ENCODE peak calls at places on chromosomes 5 and 9, in ten cellular contexts. N, Y, W, X, O, K, S, H, E and F are unnamed samples.

GRCh38 chr5:67494186-67494842 is 297.7 kb upstream of the CD180 start:
- DNase-seq in N (no peak), Y (peak), W (no peak), X (no peak), O (peak), K (no peak), S (no peak), H (no peak), E (no peak), F (peak)

GRCh38 chr9:107078061-107078460 is 205.0 kb upstream of the RAD23B start:
- DNase-seq in N (no peak), Y (no peak), W (no peak), X (no peak), O (no peak), K (no peak), S (no peak), H (no peak), E (no peak), F (no peak)

GRCh38 chr5:80935811-80936385 is 24.3 kb upstream of the RASGRF2 start:
- DNase-seq in N (no peak), Y (no peak), W (peak), X (peak), O (peak), K (no peak), S (no peak), H (no peak), E (no peak), F (no peak)

GRCh38 chr5:10789021-10789420 is 28.0 kb upstream of the DAP start:
- DNase-seq in N (peak), Y (no peak), W (peak), X (no peak), O (no peak), K (peak), S (no peak), H (no peak), E (no peak), F (peak)

GRCh38 chr5:38719916-38720315 is 125.9 kb upstream of the OSMR start:
- DNase-seq in N (peak), Y (no peak), W (peak), X (no peak), O (peak), K (peak), S (no peak), H (no peak), E (peak), F (peak)

GRCh38 chr9:136723362-136723976 is 11.1 kb downstream of the DIPK1B start:
- DNase-seq in N (no peak), Y (no peak), W (no peak), X (no peak), O (no peak), K (no peak), S (no peak), H (no peak), E (no peak), F (no peak)

GRCh38 chr5:171250738-171251137 is 58.3 kb upstream of the TLX3 start:
- DNase-seq in N (no peak), Y (no peak), W (no peak), X (no peak), O (no peak), K (no peak), S (no peak), H (no peak), E (no peak), F (no peak)

GRCh38 chr5:124935060-124935459 is 188.6 kb upstream of the ZNF608 start:
- DNase-seq in N (no peak), Y (no peak), W (no peak), X (no peak), O (no peak), K (no peak), S (peak), H (no peak), E (no peak), F (no peak)

GRCh38 chr9:123339666-123340414 is 16.2 kb upstream of the CRB2 start:
- DNase-seq in N (no peak), Y (no peak), W (peak), X (no peak), O (peak), K (no peak), S (peak), H (no peak), E (no peak), F (no peak)

GRCh38 chr9:114047717-114048116 is 30.4 kb downstream of the AMBP start:
- DNase-seq in N (peak), Y (peak), W (peak), X (peak), O (peak), K (no peak), S (no peak), H (no peak), E (peak), F (peak)

GRCh38 chr5:56323505-56323904 is 90.4 kb upstream of the ANKRD55 start:
- DNase-seq in N (peak), Y (no peak), W (peak), X (no peak), O (peak), K (peak), S (no peak), H (no peak), E (peak), F (peak)

GRCh38 chr9:121527371-121527770 is 27.7 kb upstream of the GGTA1 start:
- DNase-seq in N (no peak), Y (no peak), W (no peak), X (no peak), O (no peak), K (no peak), S (no peak), H (no peak), E (no peak), F (no peak)

GRCh38 chr9:14314929-14315753 is 1.2 kb upstream of the NFIB start:
- DNase-seq in N (peak), Y (peak), W (peak), X (peak), O (peak), K (peak), S (no peak), H (peak), E (peak), F (peak)

GRCh38 chr5:121273818-121274433 is 577.8 kb upstream of the FTMT start:
- DNase-seq in N (peak), Y (no peak), W (peak), X (no peak), O (peak), K (peak), S (no peak), H (no peak), E (peak), F (peak)

GRCh38 chr5:14829396-14829795 is 42.2 kb downstream of the ANKH start:
- DNase-seq in N (no peak), Y (no peak), W (no peak), X (no peak), O (no peak), K (no peak), S (no peak), H (no peak), E (no peak), F (no peak)

GRCh38 chr9:63816742-63817621 is 1468.0 kb downstream of the FOXD4L5 start:
- DNase-seq in N (peak), Y (peak), W (peak), X (peak), O (peak), K (peak), S (peak), H (peak), E (peak), F (peak)

GRCh38 chr9:121945849-121946248 is 147.3 kb downstream of the TTLL11 start:
- DNase-seq in N (peak), Y (no peak), W (peak), X (no peak), O (peak), K (peak), S (no peak), H (no peak), E (no peak), F (peak)

GRCh38 chr5:127004721-127005120 is 25.6 kb downstream of the MARCHF3 start:
- DNase-seq in N (no peak), Y (no peak), W (no peak), X (no peak), O (no peak), K (no peak), S (no peak), H (no peak), E (no peak), F (no peak)

GRCh38 chr9:70553718-70554673 is 139.5 kb upstream of the KLF9 start:
- DNase-seq in N (no peak), Y (peak), W (no peak), X (peak), O (peak), K (peak), S (no peak), H (no peak), E (no peak), F (no peak)

GRCh38 chr5:51345106-51345505 is 38.1 kb upstream of the ISL1 start:
- DNase-seq in N (no peak), Y (no peak), W (peak), X (no peak), O (peak), K (no peak), S (no peak), H (no peak), E (no peak), F (peak)

GRCh38 chr9:109249615-109250014 is 71.2 kb downstream of the EPB41L4B start:
- DNase-seq in N (no peak), Y (no peak), W (no peak), X (peak), O (no peak), K (no peak), S (no peak), H (no peak), E (no peak), F (no peak)

GRCh38 chr5:76230711-76231285 is 147.6 kb downstream of the SV2C start:
- DNase-seq in N (no peak), Y (no peak), W (no peak), X (no peak), O (no peak), K (no peak), S (no peak), H (no peak), E (no peak), F (no peak)

GRCh38 chr5:125823572-125823971 is 599.6 kb upstream of the GRAMD2B start:
- DNase-seq in N (peak), Y (no peak), W (peak), X (no peak), O (peak), K (peak), S (no peak), H (no peak), E (no peak), F (peak)

GRCh38 chr9:21638104-21638503 is 156.0 kb upstream of the IFNE start:
- DNase-seq in N (no peak), Y (no peak), W (no peak), X (peak), O (no peak), K (no peak), S (no peak), H (no peak), E (no peak), F (no peak)

GRCh38 chr5:135821802-135822201 is 12.7 kb upstream of the SLC25A48 start:
- DNase-seq in N (no peak), Y (no peak), W (no peak), X (no peak), O (no peak), K (no peak), S (no peak), H (no peak), E (no peak), F (no peak)

GRCh38 chr5:180799194-180799593 is 3.4 kb downstream of the MGAT1 start:
- DNase-seq in N (no peak), Y (peak), W (peak), X (peak), O (peak), K (no peak), S (no peak), H (no peak), E (peak), F (no peak)

GRCh38 chr5:180802325-180803180 is at the start of gene MGAT1:
- DNase-seq in N (peak), Y (peak), W (peak), X (peak), O (peak), K (peak), S (no peak), H (peak), E (peak), F (peak)

GRCh38 chr5:180798193-180798592 is 4.4 kb downstream of the MGAT1 start:
- DNase-seq in N (no peak), Y (no peak), W (no peak), X (no peak), O (no peak), K (no peak), S (no peak), H (no peak), E (no peak), F (no peak)

GRCh38 chr5:180801596-180802324 is 846 bp downstream of the MGAT1 start:
- DNase-seq in N (no peak), Y (peak), W (no peak), X (no peak), O (no peak), K (no peak), S (no peak), H (no peak), E (no peak), F (no peak)

GRCh38 chr5:180799902-180800801 is 2.5 kb downstream of the MGAT1 start:
- DNase-seq in N (peak), Y (no peak), W (peak), X (no peak), O (peak), K (peak), S (no peak), H (no peak), E (peak), F (peak)
- TF ChIP-seq CTCF in N (peak), Y (no peak), W (peak), X (no peak), O (peak), K (no peak), S (no peak), H (no peak), E (no peak), F (no peak)

DNA sequence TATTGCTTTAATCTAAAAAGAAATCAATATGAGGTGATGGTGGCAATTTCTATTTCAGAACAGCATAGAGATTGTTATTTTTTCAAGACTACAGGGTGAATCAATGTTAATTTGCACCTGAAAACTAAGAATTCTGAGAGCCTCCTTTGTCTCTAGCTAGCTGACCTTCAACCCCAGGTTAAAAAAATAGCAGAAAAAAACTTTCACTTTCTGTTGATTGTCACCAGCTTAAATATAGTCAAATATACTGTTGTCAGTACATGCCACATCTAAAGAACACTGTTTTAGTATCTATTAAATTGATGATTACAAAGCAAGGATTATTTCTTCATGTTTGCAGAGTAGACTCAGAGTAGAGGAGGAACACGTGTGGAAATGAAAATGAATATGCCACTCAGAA is 1371.4 kb downstream of the MAT2B start:
- DNase-seq in N (no peak), Y (no peak), W (no peak), X (no peak), O (no peak), K (no peak), S (no peak), H (no peak), E (no peak), F (no peak)
- H3K4me3 ChIP-seq in N (no peak), Y (no peak), W (no peak), X (no peak), O (no peak), K (no peak), S (no peak), H (no peak), E (no peak), F (no peak)

GRCh38 chr5:77869115-77869798 is 93.1 kb upstream of the TBCA start:
- DNase-seq in N (no peak), Y (no peak), W (no peak), X (no peak), O (no peak), K (no peak), S (no peak), H (no peak), E (no peak), F (no peak)

GRCh38 chr5:77864997-77865396 is 88.9 kb upstream of the TBCA start:
- DNase-seq in N (no peak), Y (no peak), W (no peak), X (no peak), O (no peak), K (no peak), S (no peak), H (no peak), E (no peak), F (no peak)

GRCh38 chr5:77867194-77867691 is 91.1 kb upstream of the TBCA start:
- DNase-seq in N (no peak), Y (no peak), W (peak), X (peak), O (no peak), K (peak), S (no peak), H (no peak), E (peak), F (peak)

GRCh38 chr5:77866198-77866597 is 90.1 kb upstream of the TBCA start:
- DNase-seq in N (no peak), Y (no peak), W (no peak), X (no peak), O (no peak), K (no peak), S (no peak), H (no peak), E (no peak), F (no peak)

GRCh38 chr5:77867914-77868313 is 91.8 kb upstream of the TBCA start:
- DNase-seq in N (no peak), Y (no peak), W (no peak), X (peak), O (no peak), K (no peak), S (no peak), H (no peak), E (no peak), F (no peak)
- TF ChIP-seq CTCF in N (no peak), Y (no peak), W (no peak), X (no peak), O (peak), K (no peak), S (no peak), H (no peak), E (no peak), F (no peak)

DNA sequence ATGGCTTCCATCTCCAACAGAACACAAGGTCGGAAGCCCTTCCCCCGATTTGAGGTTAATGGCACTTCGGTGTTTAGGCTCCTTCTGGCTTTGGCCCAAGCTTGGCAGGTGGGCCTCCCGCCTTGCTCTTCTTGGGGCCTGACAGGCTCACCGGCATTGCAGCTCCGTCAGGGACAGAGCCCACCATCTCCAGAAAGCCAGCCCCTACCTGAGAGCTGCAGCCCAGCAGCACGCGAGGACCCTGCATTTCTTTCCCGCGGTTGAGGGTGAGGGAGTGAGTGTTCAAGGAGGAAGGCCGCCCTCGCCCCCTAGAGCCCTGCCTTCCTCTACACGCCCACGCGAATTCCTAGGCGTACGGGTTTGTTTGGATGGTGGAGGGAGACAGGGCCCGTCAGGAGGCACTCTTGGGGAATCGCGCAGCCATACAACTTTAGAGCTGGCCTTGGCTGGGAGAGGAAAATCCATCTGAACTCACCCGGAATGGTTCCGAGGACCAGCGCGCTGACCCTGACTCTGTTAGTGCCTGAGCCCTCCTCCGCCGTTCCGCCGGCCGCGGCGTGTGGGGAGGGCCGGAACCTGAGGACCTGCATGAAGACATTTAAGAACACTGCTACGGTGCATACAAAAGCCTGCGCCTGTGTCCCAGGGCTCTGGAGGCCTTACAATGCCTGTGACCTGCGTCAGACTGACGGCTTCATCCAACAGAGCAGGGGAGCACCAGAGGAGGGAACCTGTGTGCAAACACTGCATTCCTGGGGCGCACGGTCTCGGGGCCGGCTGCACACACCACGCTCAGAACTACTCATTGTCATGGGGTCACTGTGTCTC is 73.8 kb downstream of the MRPL36 start:
- DNase-seq in N (no peak), Y (peak), W (no peak), X (peak), O (no peak), K (no peak), S (no peak), H (peak), E (no peak), F (no peak)
- H3K4me3 ChIP-seq in N (no peak), Y (no peak), W (no peak), X (peak), O (no peak), K (no peak), S (no peak), H (no peak), E (no peak), F (no peak)

GRCh38 chr5:74404574-74405310 is 235.8 kb downstream of the ENC1 start:
- DNase-seq in N (no peak), Y (no peak), W (no peak), X (no peak), O (no peak), K (no peak), S (no peak), H (no peak), E (no peak), F (no peak)
- TF ChIP-seq CTCF in N (no peak), Y (no peak), W (no peak), X (no peak), O (no peak), K (no peak), S (no peak), H (no peak), E (no peak), F (no peak)

GRCh38 chr5:147869112-147869511 is 9.4 kb upstream of the SCGB3A2 start:
- DNase-seq in N (no peak), Y (no peak), W (no peak), X (peak), O (no peak), K (no peak), S (no peak), H (no peak), E (no peak), F (no peak)
- H3K4me3 ChIP-seq in N (no peak), Y (no peak), W (no peak), X (peak), O (no peak), K (no peak), S (no peak), H (no peak), E (no peak), F (no peak)